ENCODE peak calls at places on chromosomes 13 and 19, in four cellular contexts. I is cardiac muscle cell, U is transverse colon, B is left ventricle myocardium inferior. D is an unnamed sample. For H3K4me1, the result is how much of the 10 kb centered on the place peaks cover.

GRCh38 chr13:80029170-80029569 is 311.8 kb downstream of the SPRY2 start:
- DNase-seq in B (no peak), I (no peak), U (no peak), D (no peak)

GRCh38 chr13:94433055-94433947 is 46.2 kb downstream of the DCT start:
- DNase-seq in B (no peak), I (peak), U (peak), D (no peak)

GRCh38 chr19:7705387-7706187 is 3.7 kb upstream of the FCER2 start:
- DNase-seq in U (peak), B (peak), I (no peak), D (no peak)

GRCh38 chr13:75790198-75790970 is 154.3 kb downstream of the LMO7 start:
- DNase-seq in B (no peak), I (no peak), U (no peak), D (no peak)

GRCh38 chr19:12095111-12095790 is 30.7 kb downstream of the ZNF844 start:
- DNase-seq in B (no peak), U (no peak), I (no peak), D (no peak)

GRCh38 chr13:83221256-83221655 is 661.0 kb downstream of the SLITRK1 start:
- DNase-seq in U (no peak), B (no peak), I (peak), D (no peak)

GRCh38 chr13:94346261-94347019 is 133.0 kb downstream of the DCT start:
- DNase-seq in B (no peak), I (no peak), U (no peak), D (no peak)

GRCh38 chr13:112929778-112930055 is 39.3 kb upstream of the MCF2L start:
- DNase-seq in B (no peak), I (no peak), U (no peak), D (no peak)

GRCh38 chr19:6773323-6773931 is 919 bp downstream of the VAV1 start:
- DNase-seq in U (peak), B (peak), I (no peak), D (no peak)

GRCh38 chr19:798415-799075 is 1.3 kb downstream of the PTBP1 start:
- DNase-seq in U (peak), I (peak), B (no peak), D (no peak)

GRCh38 chr13:94382520-94382919 is 97.0 kb downstream of the DCT start:
- DNase-seq in B (no peak), I (no peak), U (no peak), D (peak)

GRCh38 chr13:71801781-71802180 is 65.2 kb downstream of the DACH1 start:
- DNase-seq in U (no peak), B (no peak), I (no peak), D (no peak)

GRCh38 chr13:43865892-43866291 is 13.6 kb downstream of the CCDC122 start:
- DNase-seq in I (no peak), U (no peak), B (no peak), D (no peak)

GRCh38 chr13:79457948-79458347 is 23.0 kb upstream of the NDFIP2 start:
- DNase-seq in I (no peak), U (no peak), B (no peak), D (no peak)

GRCh38 chr13:50129065-50129922 is 114.0 kb downstream of the KCNRG start:
- DNase-seq in B (peak), U (no peak), I (peak), D (no peak)

GRCh38 chr13:48159436-48160225 is 64.7 kb upstream of the MED4 start:
- DNase-seq in I (no peak), U (no peak), B (no peak), D (no peak)

GRCh38 chr13:59337070-59337469 is 826.7 kb downstream of the DIAPH3 start:
- DNase-seq in B (no peak), I (no peak), U (no peak), D (no peak)

GRCh38 chr19:51458051-51458645 is at the start of gene SIGLEC8:
- DNase-seq in B (no peak), U (no peak), I (no peak), D (no peak)

DNA sequence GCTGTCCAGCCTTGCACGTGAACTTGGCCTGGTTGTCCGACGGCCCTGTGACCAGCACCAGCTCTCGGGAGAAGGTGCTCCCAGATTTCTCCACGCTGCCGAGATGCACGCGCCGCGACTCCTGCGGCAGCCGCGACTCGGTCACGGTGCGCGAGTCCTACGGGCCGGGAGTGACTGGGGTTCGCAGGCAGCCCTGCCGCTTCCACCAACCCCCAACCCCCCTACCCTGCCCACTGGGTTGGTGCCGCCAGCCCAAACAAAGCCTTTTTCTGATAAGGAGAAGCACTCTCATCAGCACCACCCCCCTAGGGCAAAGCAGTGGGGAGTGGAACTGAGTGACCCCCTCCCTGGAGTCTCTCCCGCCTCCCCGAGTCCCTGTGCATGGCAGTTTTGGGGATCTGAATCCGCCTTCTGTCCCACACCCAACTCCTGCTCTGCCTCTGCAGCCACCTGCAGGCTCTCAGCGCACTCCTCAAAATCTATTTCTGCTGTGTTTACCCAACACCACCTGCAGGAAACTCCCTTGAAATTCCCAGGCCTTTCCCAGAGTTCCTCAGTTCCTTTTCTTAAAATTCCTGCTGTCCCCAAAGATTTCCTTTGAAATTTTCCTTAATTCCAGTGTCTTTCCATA is 6.2 kb downstream of the NPHS1 start:
- DNase-seq in U (no peak), B (no peak), I (no peak), D (no peak)
- H3K4me3 ChIP-seq in U (peak), B (peak), I (peak), D (no peak)

GRCh38 chr19:47487551-47488515 is 3.8 kb upstream of the KPTN start:
- DNase-seq in B (no peak), I (no peak), U (no peak), D (no peak)
- TF ChIP-seq CTCF in B (no peak), I (no peak), U (no peak), D (no peak)

GRCh38 chr13:24279706-24280105 is 29.7 kb upstream of the C1QTNF9 start:
- DNase-seq in I (no peak), U (no peak), B (no peak), D (no peak)

GRCh38 chr13:24280722-24281121 is 28.7 kb upstream of the C1QTNF9 start:
- DNase-seq in U (no peak), I (no peak), B (no peak), D (no peak)

GRCh38 chr13:24279267-24279666 is 30.1 kb upstream of the C1QTNF9 start:
- DNase-seq in I (no peak), B (no peak), U (no peak), D (no peak)

GRCh38 chr13:24282256-24282655 is 27.1 kb upstream of the C1QTNF9 start:
- DNase-seq in B (no peak), U (no peak), I (peak), D (no peak)

DNA sequence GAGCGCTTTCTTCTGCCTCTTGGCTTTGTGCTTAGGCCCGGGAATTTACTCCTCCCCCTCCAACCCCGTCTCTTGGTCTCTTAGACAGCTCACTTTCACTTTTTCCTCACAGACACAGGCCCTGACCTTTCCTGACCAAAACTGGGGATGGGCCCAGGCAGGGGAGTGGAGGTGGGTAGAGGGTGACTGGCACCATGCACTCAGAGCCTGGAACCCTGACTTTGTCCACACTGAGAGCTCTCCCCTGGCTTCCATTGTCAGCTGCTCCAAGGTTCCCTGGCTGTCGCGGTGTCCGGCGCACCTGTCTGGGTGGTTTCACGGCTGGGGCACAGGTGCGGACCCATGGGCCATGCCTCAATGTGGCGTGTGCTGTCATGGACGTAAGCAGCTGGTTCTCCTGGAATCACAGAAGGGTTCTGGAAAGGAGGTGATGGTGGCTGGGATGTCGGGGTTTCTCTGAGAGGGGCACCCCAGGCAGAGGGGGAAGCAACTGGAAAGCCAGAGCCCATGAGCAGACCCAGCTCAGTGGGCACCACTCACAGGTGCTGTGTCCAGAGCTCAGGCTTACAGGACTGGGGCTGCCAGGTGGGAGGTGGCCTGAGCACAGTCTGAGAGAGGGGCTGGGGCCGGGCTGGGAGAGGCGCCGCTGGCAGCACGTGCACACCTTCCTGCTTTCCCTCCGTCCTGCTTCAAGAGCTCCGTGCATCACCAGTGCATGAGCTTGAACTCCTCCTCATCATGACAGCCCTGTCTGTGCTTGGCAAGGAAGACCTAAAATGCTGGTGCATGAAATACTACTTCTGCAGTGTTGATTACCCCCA is 28.0 kb upstream of the C1QTNF9 start:
- DNase-seq in U (no peak), B (no peak), I (no peak), D (no peak)
- H3K4me1 ChIP-seq in U (under half), B (under half), I (under half), D (under half)

DNA sequence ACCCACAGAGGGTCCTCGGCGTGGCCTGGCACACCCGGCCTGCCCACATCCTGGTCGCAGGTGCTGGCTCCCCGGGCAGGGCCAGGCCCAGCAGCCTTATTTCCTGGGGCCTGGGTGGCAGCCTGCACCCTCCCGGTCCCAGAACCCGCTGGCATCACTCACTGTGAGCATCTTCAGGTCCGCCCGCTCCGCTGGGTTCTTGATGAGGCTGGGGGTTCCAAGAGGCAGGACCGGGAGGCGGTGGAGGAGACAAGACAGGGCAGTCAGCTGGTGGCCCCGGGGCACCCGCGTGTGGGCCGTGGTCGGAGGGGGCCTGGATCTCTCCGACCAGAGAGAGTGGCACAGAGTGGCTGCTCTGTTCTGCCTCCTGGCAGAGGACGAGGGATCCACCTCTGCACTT is 27.6 kb upstream of the ZBTB7A start:
- DNase-seq in B (no peak), U (no peak), I (no peak), D (no peak)
- H3K4me3 ChIP-seq in B (no peak), U (no peak), I (no peak), D (no peak)

DNA sequence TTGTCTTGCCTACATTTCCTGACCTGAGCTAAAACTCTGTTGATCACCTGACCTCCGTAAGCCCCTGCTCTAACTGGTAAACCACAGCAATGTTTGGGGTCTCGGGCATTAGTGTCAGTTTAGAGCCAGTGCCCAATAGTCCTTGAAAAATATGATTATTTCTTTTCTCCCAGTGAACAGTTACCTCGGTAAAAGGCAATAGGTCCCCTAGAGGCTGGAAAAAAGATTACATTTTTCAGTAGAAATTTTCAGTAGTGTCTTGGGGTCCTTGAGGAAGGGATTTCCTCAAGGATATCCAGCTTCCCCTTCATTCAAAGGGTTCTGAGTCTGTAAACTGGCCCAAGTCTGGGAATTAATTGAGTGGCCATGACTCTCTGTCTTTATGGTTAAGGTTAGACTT is 177.5 kb downstream of the SLC7A1 start:
- DNase-seq in B (no peak), I (no peak), U (no peak), D (no peak)
- TF ChIP-seq CTCF in B (no peak), I (no peak), U (no peak), D (no peak)